ENCODE peak calls at places on chromosome 2, in five cellular contexts. One of them, this sample, is unnamed.

GRCh38 chr2:55054476-55054875 is 4.2 kb upstream of the RTN4 start:
- DNase-seq in trophoblast cell: peak; percentile 59
- DNase-seq in mesenchymal stem cell: no peak
- DNase-seq in H9: no peak
- DNase-seq in H1: no peak
- DNase-seq in this sample: no peak

GRCh38 chr2:69995511-69995910 is 34.1 kb upstream of the ASPRV1 start:
- DNase-seq in mesenchymal stem cell: no peak
- DNase-seq in H9: no peak
- DNase-seq in trophoblast cell: peak; percentile 44
- DNase-seq in H1: no peak
- DNase-seq in this sample: no peak

GRCh38 chr2:113276216-113276905 is 2.4 kb downstream of the PAX8 start:
- DNase-seq in H9: no peak
- DNase-seq in H1: no peak
- DNase-seq in mesenchymal stem cell: no peak
- DNase-seq in trophoblast cell: no peak
- DNase-seq in this sample: peak; percentile 21

GRCh38 chr2:183607995-183608394 is 483.8 kb downstream of the NUP35 start:
- DNase-seq in mesenchymal stem cell: no peak
- DNase-seq in trophoblast cell: no peak
- DNase-seq in H1: no peak
- DNase-seq in H9: no peak
- DNase-seq in this sample: no peak

GRCh38 chr2:64014628-64015027 is 4.6 kb downstream of the VPS54 start:
- DNase-seq in mesenchymal stem cell: no peak
- DNase-seq in H9: no peak
- DNase-seq in H1: no peak
- DNase-seq in trophoblast cell: no peak
- DNase-seq in this sample: no peak

GRCh38 chr2:83879127-83879526 is 580.0 kb downstream of the SUCLG1 start:
- DNase-seq in H9: no peak
- DNase-seq in trophoblast cell: no peak
- DNase-seq in mesenchymal stem cell: no peak
- DNase-seq in H1: no peak
- DNase-seq in this sample: no peak

GRCh38 chr2:230714122-230714453 is 1.4 kb downstream of the CAB39 start:
- DNase-seq in H1: no peak
- DNase-seq in mesenchymal stem cell: peak; percentile 89
- DNase-seq in H9: no peak
- DNase-seq in trophoblast cell: peak; percentile 76
- DNase-seq in this sample: peak; percentile 9

GRCh38 chr2:225842939-225843338 is 443.4 kb downstream of the NYAP2 start:
- DNase-seq in H9: no peak
- DNase-seq in mesenchymal stem cell: peak; percentile 17
- DNase-seq in H1: no peak
- DNase-seq in trophoblast cell: no peak
- DNase-seq in this sample: no peak

GRCh38 chr2:239278941-239279365 is 121.9 kb downstream of the HDAC4 start:
- DNase-seq in trophoblast cell: no peak
- DNase-seq in H1: no peak
- DNase-seq in mesenchymal stem cell: peak; percentile 58
- DNase-seq in H9: no peak
- DNase-seq in this sample: no peak

GRCh38 chr2:57882895-57883515 is 163.6 kb upstream of the VRK2 start:
- DNase-seq in H9: no peak
- DNase-seq in mesenchymal stem cell: no peak
- DNase-seq in trophoblast cell: peak; percentile 11
- DNase-seq in H1: no peak
- DNase-seq in this sample: no peak

GRCh38 chr2:188068093-188068492 is 223.6 kb upstream of the GULP1 start:
- DNase-seq in mesenchymal stem cell: peak; percentile 51
- DNase-seq in H9: no peak
- DNase-seq in trophoblast cell: no peak
- DNase-seq in H1: no peak
- DNase-seq in this sample: no peak

GRCh38 chr2:178157574-178157973 is 36.7 kb upstream of the OSBPL6 start:
- DNase-seq in H1: no peak
- DNase-seq in H9: no peak
- DNase-seq in mesenchymal stem cell: no peak
- DNase-seq in trophoblast cell: no peak
- DNase-seq in this sample: no peak

GRCh38 chr2:128323501-128323931 is 4.8 kb upstream of the HS6ST1 start:
- DNase-seq in mesenchymal stem cell: no peak
- DNase-seq in trophoblast cell: no peak
- DNase-seq in H9: no peak
- DNase-seq in H1: no peak
- DNase-seq in this sample: no peak

GRCh38 chr2:26568076-26568890 is 72.9 kb downstream of the CIB4 start:
- DNase-seq in H9: no peak
- DNase-seq in H1: no peak
- DNase-seq in trophoblast cell: peak; percentile 86
- DNase-seq in mesenchymal stem cell: no peak
- DNase-seq in this sample: no peak

GRCh38 chr2:180761224-180761623 is 219.2 kb upstream of the UBE2E3 start:
- DNase-seq in mesenchymal stem cell: peak; percentile 87
- DNase-seq in H9: no peak
- DNase-seq in H1: no peak
- DNase-seq in trophoblast cell: peak; percentile 35
- DNase-seq in this sample: no peak

GRCh38 chr2:121358291-121358690 is 73.3 kb upstream of the TFCP2L1 start:
- DNase-seq in H1: no peak
- DNase-seq in trophoblast cell: no peak
- DNase-seq in mesenchymal stem cell: no peak
- DNase-seq in H9: no peak
- DNase-seq in this sample: no peak

GRCh38 chr2:239440511-239440959 is 39.7 kb upstream of the HDAC4 start:
- DNase-seq in mesenchymal stem cell: no peak
- DNase-seq in H1: peak; percentile 67
- DNase-seq in trophoblast cell: no peak
- DNase-seq in H9: no peak
- DNase-seq in this sample: peak; percentile 69

GRCh38 chr2:132797551-132797950 is 127.5 kb upstream of the LYPD1 start:
- DNase-seq in H9: no peak
- DNase-seq in trophoblast cell: peak; percentile 4
- DNase-seq in mesenchymal stem cell: peak; percentile 31
- DNase-seq in H1: no peak
- DNase-seq in this sample: no peak

GRCh38 chr2:192438239-192438638 is 243.5 kb upstream of the TMEFF2 start:
- DNase-seq in trophoblast cell: no peak
- DNase-seq in H9: no peak
- DNase-seq in mesenchymal stem cell: no peak
- DNase-seq in H1: no peak
- DNase-seq in this sample: no peak

GRCh38 chr2:120898496-120898895 is 162.8 kb downstream of the GLI2 start:
- DNase-seq in H1: no peak
- DNase-seq in mesenchymal stem cell: no peak
- DNase-seq in trophoblast cell: no peak
- DNase-seq in H9: no peak
- DNase-seq in this sample: no peak

GRCh38 chr2:134173338-134174016 is 80.4 kb upstream of the MGAT5 start:
- DNase-seq in H1: no peak
- DNase-seq in mesenchymal stem cell: no peak
- DNase-seq in H9: no peak
- DNase-seq in trophoblast cell: no peak
- DNase-seq in this sample: no peak

GRCh38 chr2:120104002-120104467 is 91.2 kb downstream of the EPB41L5 start:
- DNase-seq in mesenchymal stem cell: peak; percentile 96
- DNase-seq in trophoblast cell: peak; percentile 12
- DNase-seq in H9: no peak
- DNase-seq in H1: no peak
- DNase-seq in this sample: no peak

GRCh38 chr2:45808294-45808693 is 156.8 kb downstream of the PRKCE start:
- DNase-seq in mesenchymal stem cell: no peak
- DNase-seq in H9: no peak
- DNase-seq in H1: no peak
- DNase-seq in trophoblast cell: no peak
- DNase-seq in this sample: no peak

GRCh38 chr2:33000986-33001385 is 54.2 kb downstream of the LTBP1 start:
- DNase-seq in H9: no peak
- DNase-seq in mesenchymal stem cell: no peak
- DNase-seq in H1: no peak
- DNase-seq in trophoblast cell: peak; percentile 77
- DNase-seq in this sample: no peak

GRCh38 chr2:119608553-119608952 is 64.3 kb downstream of the CFAP221 start:
- DNase-seq in H9: no peak
- DNase-seq in H1: no peak
- DNase-seq in mesenchymal stem cell: no peak
- DNase-seq in trophoblast cell: no peak
- DNase-seq in this sample: no peak

GRCh38 chr2:126880262-126880800 is 18.4 kb upstream of the TEX51 start:
- DNase-seq in H9: peak; percentile 13
- DNase-seq in mesenchymal stem cell: no peak
- DNase-seq in H1: no peak
- DNase-seq in trophoblast cell: no peak
- DNase-seq in this sample: no peak

GRCh38 chr2:108536133-108536780 is 2.0 kb downstream of the LIMS1 start:
- DNase-seq in H1: no peak
- DNase-seq in trophoblast cell: peak; percentile 64
- DNase-seq in mesenchymal stem cell: peak; percentile 73
- DNase-seq in H9: no peak
- DNase-seq in this sample: no peak

GRCh38 chr2:204356128-204356527 is 189.1 kb upstream of the PARD3B start:
- DNase-seq in H1: no peak
- DNase-seq in trophoblast cell: no peak
- DNase-seq in mesenchymal stem cell: no peak
- DNase-seq in H9: no peak
- DNase-seq in this sample: no peak

DNA sequence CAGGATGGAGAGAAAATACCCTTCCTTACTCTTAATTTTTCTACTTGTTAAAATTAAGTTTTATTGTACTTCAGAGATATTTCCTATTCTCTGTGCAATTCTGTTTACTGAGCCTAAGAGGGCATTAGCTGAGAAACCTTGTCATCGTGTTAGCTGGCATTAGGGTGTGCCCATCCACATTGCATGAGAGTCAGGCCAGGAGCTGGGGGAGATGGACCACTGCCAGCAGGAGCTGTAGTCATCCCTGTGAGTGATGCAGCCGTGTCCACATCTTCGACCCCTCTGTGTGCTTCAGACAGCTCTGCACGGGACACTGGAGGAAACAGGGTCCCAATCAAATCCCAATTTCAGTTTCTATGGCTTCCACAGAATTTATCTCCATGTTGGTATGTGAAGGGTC is 34.2 kb downstream of the ABCA12 start:
- DNase-seq in H9: no peak
- DNase-seq in H1: no peak
- DNase-seq in mesenchymal stem cell: no peak
- DNase-seq in trophoblast cell: no peak
- DNase-seq in this sample: no peak
- H2BK12ac ChIP-seq in H9: no peak overlapping the region
- H2BK12ac ChIP-seq in H1: no peak overlapping the region
- H2BK12ac ChIP-seq in mesenchymal stem cell: no peak overlapping the region
- H2BK12ac ChIP-seq in trophoblast cell: no peak overlapping the region
- H2BK12ac ChIP-seq in this sample: no peak overlapping the region

DNA sequence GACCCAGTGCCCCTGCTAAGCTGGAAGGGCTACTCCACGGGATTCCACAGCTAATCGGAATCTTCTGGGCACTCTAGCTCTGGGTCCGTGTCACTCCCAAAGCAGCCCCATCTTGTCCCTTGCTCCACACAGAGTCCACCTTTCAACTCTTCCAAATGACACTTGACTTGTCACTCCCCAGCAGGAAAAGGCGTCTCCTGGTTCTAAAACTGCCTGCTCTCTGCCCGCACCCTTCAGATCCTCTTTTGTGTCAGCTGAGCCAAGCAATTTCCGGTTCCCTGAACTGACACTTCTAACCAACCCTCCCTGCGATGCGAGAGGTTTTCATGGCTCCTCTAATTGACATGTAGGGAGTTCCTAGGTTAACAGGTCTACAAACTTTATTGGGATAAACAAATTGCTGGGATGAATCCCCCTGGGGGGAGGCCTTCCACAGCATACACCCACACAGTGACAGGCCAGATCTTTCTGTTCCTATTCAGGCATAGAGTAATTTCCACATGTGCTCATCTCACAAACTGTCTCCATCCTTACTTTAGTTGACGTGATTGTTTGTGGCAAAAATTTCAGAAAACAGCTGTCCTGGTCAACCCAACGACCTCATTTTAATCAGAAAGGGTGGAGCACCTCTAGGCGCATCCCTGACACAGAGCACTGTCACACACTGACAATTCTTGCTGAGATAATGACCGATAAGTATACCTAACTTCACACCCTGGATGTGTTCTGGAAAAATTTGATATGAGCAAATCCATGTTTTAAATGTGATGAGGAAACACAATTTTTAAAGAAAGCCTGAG is 104.9 kb downstream of the RBMS1 start:
- DNase-seq in mesenchymal stem cell: no peak
- DNase-seq in H9: no peak
- DNase-seq in trophoblast cell: no peak
- DNase-seq in H1: no peak
- DNase-seq in this sample: no peak
- H2BK120ac ChIP-seq in mesenchymal stem cell: no peak overlapping the region
- H2BK120ac ChIP-seq in H9: no peak overlapping the region
- H2BK120ac ChIP-seq in trophoblast cell: no peak overlapping the region
- H2BK120ac ChIP-seq in H1: no peak overlapping the region
- H2BK120ac ChIP-seq in this sample: no peak overlapping the region

DNA sequence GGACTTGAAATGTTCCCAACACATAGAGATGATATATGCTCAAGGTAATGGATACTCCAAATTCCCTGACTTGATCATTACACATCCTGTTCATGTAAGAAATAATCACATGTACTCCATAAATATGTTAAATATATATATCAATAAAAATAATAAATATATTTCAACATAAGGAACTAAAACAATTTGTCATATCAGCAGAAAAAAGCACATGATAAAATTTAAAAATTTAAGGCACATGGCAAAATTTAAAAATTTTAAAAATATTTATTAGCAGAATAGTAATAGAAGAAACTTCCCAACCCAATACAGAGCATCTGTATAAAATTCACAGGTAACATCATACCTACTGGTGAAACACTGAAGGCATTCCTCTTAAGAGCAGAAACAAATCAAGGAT is 109.6 kb upstream of the KYNU start:
- DNase-seq in H9: no peak
- DNase-seq in trophoblast cell: no peak
- DNase-seq in H1: no peak
- DNase-seq in mesenchymal stem cell: no peak
- DNase-seq in this sample: no peak
- H2BK12ac ChIP-seq in H9: no peak overlapping the region
- H2BK12ac ChIP-seq in trophoblast cell: no peak overlapping the region
- H2BK12ac ChIP-seq in H1: no peak overlapping the region
- H2BK12ac ChIP-seq in mesenchymal stem cell: no peak overlapping the region
- H2BK12ac ChIP-seq in this sample: no peak overlapping the region

DNA sequence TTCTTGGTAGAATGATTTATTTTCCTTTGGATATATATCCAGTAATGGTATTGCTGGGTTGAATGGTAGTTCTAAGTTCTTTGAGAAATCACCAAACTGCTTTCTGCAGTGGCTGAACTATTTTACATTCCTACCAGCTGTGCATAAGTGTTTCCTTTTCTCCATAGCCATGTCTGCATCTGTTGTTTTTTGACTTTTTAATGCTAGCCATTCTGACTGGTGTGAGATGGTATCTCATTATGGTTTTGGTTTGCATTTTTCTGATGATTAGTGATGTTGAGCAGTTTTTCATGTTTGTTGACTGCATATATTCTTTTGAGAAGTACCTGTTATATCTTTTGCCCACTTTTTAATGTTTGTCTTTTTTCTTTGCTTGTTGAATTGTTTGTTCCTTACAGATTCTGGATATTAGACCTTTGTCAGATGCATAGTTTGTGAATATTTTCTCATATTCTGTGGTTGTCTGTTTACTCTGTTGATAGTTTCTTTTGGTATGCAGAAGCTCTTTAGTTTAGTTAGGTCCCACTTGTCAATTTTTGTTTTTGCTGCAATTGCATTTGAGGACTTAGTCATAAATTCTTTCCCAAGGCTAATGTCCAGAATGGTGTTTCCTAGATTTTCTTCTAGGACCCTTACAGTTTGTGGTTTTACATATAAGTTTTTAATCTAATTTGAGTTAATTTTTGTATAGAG is 17.6 kb upstream of the KCNE4 start:
- DNase-seq in trophoblast cell: no peak
- DNase-seq in mesenchymal stem cell: no peak
- DNase-seq in H1: no peak
- DNase-seq in H9: no peak
- DNase-seq in this sample: no peak
- H2BK120ac ChIP-seq in trophoblast cell: no peak overlapping the region
- H2BK120ac ChIP-seq in mesenchymal stem cell: no peak overlapping the region
- H2BK120ac ChIP-seq in H1: no peak overlapping the region
- H2BK120ac ChIP-seq in H9: no peak overlapping the region
- H2BK120ac ChIP-seq in this sample: no peak overlapping the region

This sample was measured in neuronal stem cell.